ENCODE peak calls at places on chromosomes 12 and 14, in seven cellular contexts. A is body of pancreas, V is tibial nerve, M is transverse colon, X is esophagus squamous epithelium, I is IMR-90, H is spleen. T is an unnamed sample.

GRCh38 chr12:56152756-56153137 is 360 bp downstream of the MYL6B start:
- DNase-seq in A (no peak), V (no peak), M (no peak), X (no peak), I (no peak), H (no peak), T (no peak)

GRCh38 chr12:48489012-48489411 is 6.7 kb downstream of the C12orf54 start:
- DNase-seq in A (no peak), V (no peak), M (no peak), X (no peak), I (peak), H (no peak), T (no peak)

GRCh38 chr14:96178674-96179321 is 25.8 kb upstream of the BDKRB2 start:
- DNase-seq in A (no peak), V (no peak), M (no peak), X (no peak), I (peak), H (peak), T (no peak)

GRCh38 chr14:101875726-101876268 is 88.6 kb upstream of the DYNC1H1 start:
- DNase-seq in A (no peak), V (no peak), M (no peak), X (no peak), I (no peak), H (no peak), T (no peak)

GRCh38 chr12:113002155-113002554 is 23.8 kb downstream of the OAS2 start:
- DNase-seq in A (peak), V (no peak), M (no peak), X (no peak), I (no peak), H (no peak), T (peak)

GRCh38 chr12:48973992-48974673 is 2.6 kb upstream of the WNT10B start:
- DNase-seq in A (peak), V (peak), M (no peak), X (no peak), I (peak), H (no peak), T (no peak)

GRCh38 chr12:94956936-94957464 is 46.5 kb downstream of the NDUFA12 start:
- DNase-seq in A (no peak), V (no peak), M (no peak), X (no peak), I (peak), H (no peak), T (no peak)

GRCh38 chr14:68231832-68232642 is 412.5 kb downstream of the RAD51B start:
- DNase-seq in A (no peak), V (no peak), M (no peak), X (no peak), I (peak), H (no peak), T (no peak)

GRCh38 chr14:51228890-51229289 is 11.2 kb upstream of the TMX1 start:
- DNase-seq in A (no peak), V (no peak), M (no peak), X (no peak), I (no peak), H (no peak), T (no peak)

GRCh38 chr12:64781374-64782029 is 22.3 kb upstream of the GNS start:
- DNase-seq in A (peak), V (no peak), M (no peak), X (no peak), I (no peak), H (peak), T (no peak)

GRCh38 chr12:105744659-105745058 is 394.1 kb downstream of the NUAK1 start:
- DNase-seq in A (no peak), V (no peak), M (no peak), X (no peak), I (no peak), H (no peak), T (no peak)

GRCh38 chr12:24425601-24425970 is 476.1 kb upstream of the SOX5 start:
- DNase-seq in A (no peak), V (no peak), M (no peak), X (no peak), I (peak), H (no peak), T (no peak)

GRCh38 chr14:25009891-25010290 is 40.1 kb downstream of the STXBP6 start:
- DNase-seq in A (no peak), V (no peak), M (no peak), X (no peak), I (peak), H (no peak), T (no peak)

GRCh38 chr12:130242506-130242905 is 80.2 kb downstream of the FZD10 start:
- DNase-seq in A (no peak), V (no peak), M (no peak), X (no peak), I (no peak), H (no peak), T (no peak)

GRCh38 chr14:32724864-32725550 is 213.7 kb upstream of the NPAS3 start:
- DNase-seq in A (no peak), V (no peak), M (no peak), X (no peak), I (peak), H (no peak), T (no peak)

GRCh38 chr12:64900540-64900939 is 76.1 kb downstream of the TBC1D30 start:
- DNase-seq in A (no peak), V (no peak), M (no peak), X (no peak), I (peak), H (no peak), T (no peak)

GRCh38 chr14:104978774-104979691 is 859 bp upstream of the AHNAK2 start:
- DNase-seq in A (no peak), V (no peak), M (no peak), X (no peak), I (no peak), H (peak), T (no peak)

GRCh38 chr14:52068741-52069616 is at the start of gene NID2:
- DNase-seq in A (peak), V (peak), M (peak), X (no peak), I (peak), H (peak), T (no peak)

GRCh38 chr12:124646385-124647230 is 79.2 kb upstream of the NCOR2 start:
- DNase-seq in A (no peak), V (no peak), M (no peak), X (no peak), I (no peak), H (no peak), T (no peak)

GRCh38 chr14:100278702-100279101 is 27.5 kb downstream of the SLC25A29 start:
- DNase-seq in A (no peak), V (no peak), M (no peak), X (no peak), I (peak), H (no peak), T (no peak)

GRCh38 chr14:100279563-100279962 is 26.7 kb downstream of the SLC25A29 start:
- DNase-seq in A (no peak), V (no peak), M (no peak), X (no peak), I (no peak), H (no peak), T (no peak)

GRCh38 chr14:100281286-100282082 is 24.8 kb downstream of the SLC25A29 start:
- DNase-seq in A (no peak), V (no peak), M (no peak), X (no peak), I (no peak), H (no peak), T (no peak)

GRCh38 chr14:100282083-100282350 is 24.2 kb downstream of the SLC25A29 start:
- DNase-seq in A (no peak), V (no peak), M (no peak), X (no peak), I (no peak), H (no peak), T (no peak)

DNA sequence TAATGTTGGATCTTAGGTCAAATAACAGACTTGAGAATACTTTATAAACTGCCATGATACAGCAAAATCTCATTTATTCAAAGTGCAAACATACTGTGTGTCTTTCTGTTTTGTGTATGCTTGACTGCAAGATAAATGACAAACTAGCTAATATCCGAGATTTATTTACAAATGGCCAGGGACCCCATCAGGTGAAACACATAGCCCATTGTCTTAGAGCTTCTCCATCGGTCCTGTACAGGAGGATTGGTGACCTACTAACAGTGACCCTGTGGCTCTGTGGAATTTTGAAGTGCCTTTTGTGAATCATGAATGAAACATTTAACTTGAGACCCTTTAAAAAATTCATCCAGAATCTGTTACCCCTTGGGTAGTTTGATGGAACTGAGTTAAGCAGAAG is 27.1 kb downstream of the SLC25A29 start:
- DNase-seq in A (no peak), V (no peak), M (no peak), X (no peak), I (no peak), H (no peak), T (no peak)
- TF ChIP-seq CTCF in A (no peak), V (no peak), M (no peak), X (no peak), I (no peak), H (no peak), T (no peak)

DNA sequence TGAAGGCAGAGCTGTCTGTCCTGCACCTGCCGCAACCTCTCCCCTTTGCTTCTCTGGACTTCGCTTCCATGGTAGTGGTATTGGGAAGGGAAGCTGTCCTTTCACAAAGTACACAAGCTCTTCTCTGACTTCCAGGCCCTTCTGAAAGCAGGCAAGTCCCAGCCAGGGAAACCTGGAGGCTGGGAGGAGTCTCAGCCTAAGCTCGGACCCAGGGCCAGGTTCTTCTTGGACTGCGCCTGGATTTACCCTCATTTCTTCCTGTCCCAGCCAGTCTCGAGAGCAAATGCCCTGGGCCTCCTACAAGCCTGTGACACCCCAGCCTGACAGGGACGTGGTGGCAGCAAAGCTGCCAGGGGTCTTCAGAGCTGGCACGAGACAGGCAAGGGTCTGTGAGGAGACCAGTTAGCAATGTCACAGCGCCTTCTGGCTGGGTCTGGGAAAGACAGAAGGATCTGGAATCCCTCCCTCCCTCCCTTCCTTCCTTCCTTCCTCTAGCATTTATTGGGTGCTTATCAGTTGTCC is 22.4 kb downstream of the ISCA2 start:
- DNase-seq in A (no peak), V (no peak), M (no peak), X (no peak), I (no peak), H (peak), T (no peak)
- TF ChIP-seq POLR2A in A (no peak), V (no peak), M (no peak), X (no peak), I (no peak), H (no peak), T (no peak)

GRCh38 chr12:13000616-13000934 is 510 bp upstream of the HEBP1 start:
- DNase-seq in A (no peak), V (no peak), M (no peak), X (no peak), I (no peak), H (no peak), T (peak)

GRCh38 chr12:12998248-12998647 is 1.8 kb downstream of the HEBP1 start:
- DNase-seq in A (no peak), V (no peak), M (no peak), X (no peak), I (no peak), H (no peak), T (no peak)

GRCh38 chr12:12999959-13000615 is at the start of gene HEBP1:
- DNase-seq in A (peak), V (peak), M (peak), X (peak), I (peak), H (peak), T (peak)

GRCh38 chr12:12997734-12998133 is 2.3 kb downstream of the HEBP1 start:
- DNase-seq in A (no peak), V (no peak), M (no peak), X (no peak), I (no peak), H (no peak), T (no peak)

GRCh38 chr12:12999276-12999958 is 648 bp downstream of the HEBP1 start:
- DNase-seq in A (no peak), V (no peak), M (peak), X (no peak), I (no peak), H (no peak), T (no peak)
- TF ChIP-seq CTCF in A (no peak), V (no peak), M (no peak), X (no peak), I (no peak), H (no peak), T (no peak)

GRCh38 chr14:50038398-50039119 is 77.8 kb downstream of the VCPKMT start:
- DNase-seq in A (no peak), V (no peak), M (no peak), X (no peak), I (peak), H (no peak), T (no peak)
- TF ChIP-seq POLR2A in A (no peak), V (no peak), M (no peak), X (no peak), I (no peak), H (no peak), T (no peak)

DNA sequence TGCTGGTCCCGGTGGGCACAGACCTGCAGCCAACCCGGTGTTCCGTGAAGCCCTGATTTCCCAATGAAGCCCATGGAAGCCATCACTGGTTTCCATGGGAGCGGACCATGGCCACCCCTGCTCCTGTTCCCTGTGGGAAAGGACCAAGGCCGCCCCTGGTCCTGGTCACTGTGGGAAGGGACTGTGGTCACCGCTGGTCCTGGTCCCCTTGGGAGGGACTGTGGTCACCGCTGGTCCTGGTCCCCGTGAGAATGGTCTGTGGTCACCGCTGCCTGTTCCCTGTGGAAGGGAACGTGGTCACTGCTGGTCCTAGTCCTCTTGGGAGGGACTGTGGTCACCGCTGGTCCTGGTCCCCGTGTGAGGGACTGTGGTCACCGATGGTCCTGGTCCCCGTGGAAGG is 393 bp upstream of the GLT1D1 start:
- DNase-seq in A (no peak), V (no peak), M (no peak), X (no peak), I (no peak), H (peak), T (no peak)
- TF ChIP-seq CTCF in A (no peak), V (no peak), M (no peak), X (no peak), I (no peak), H (no peak), T (no peak)

GRCh38 chr12:104344682-104345081 is 41.1 kb downstream of the EID3 start:
- DNase-seq in A (no peak), V (no peak), M (no peak), X (no peak), I (no peak), H (no peak), T (no peak)

GRCh38 chr12:104347374-104348075 is 44.0 kb downstream of the EID3 start:
- DNase-seq in A (no peak), V (no peak), M (no peak), X (no peak), I (peak), H (no peak), T (no peak)

GRCh38 chr12:104342635-104343249 is 39.2 kb downstream of the EID3 start:
- DNase-seq in A (no peak), V (no peak), M (no peak), X (no peak), I (no peak), H (no peak), T (no peak)

GRCh38 chr12:104348283-104348993 is 44.9 kb downstream of the EID3 start:
- DNase-seq in A (no peak), V (no peak), M (no peak), X (no peak), I (no peak), H (no peak), T (no peak)

DNA sequence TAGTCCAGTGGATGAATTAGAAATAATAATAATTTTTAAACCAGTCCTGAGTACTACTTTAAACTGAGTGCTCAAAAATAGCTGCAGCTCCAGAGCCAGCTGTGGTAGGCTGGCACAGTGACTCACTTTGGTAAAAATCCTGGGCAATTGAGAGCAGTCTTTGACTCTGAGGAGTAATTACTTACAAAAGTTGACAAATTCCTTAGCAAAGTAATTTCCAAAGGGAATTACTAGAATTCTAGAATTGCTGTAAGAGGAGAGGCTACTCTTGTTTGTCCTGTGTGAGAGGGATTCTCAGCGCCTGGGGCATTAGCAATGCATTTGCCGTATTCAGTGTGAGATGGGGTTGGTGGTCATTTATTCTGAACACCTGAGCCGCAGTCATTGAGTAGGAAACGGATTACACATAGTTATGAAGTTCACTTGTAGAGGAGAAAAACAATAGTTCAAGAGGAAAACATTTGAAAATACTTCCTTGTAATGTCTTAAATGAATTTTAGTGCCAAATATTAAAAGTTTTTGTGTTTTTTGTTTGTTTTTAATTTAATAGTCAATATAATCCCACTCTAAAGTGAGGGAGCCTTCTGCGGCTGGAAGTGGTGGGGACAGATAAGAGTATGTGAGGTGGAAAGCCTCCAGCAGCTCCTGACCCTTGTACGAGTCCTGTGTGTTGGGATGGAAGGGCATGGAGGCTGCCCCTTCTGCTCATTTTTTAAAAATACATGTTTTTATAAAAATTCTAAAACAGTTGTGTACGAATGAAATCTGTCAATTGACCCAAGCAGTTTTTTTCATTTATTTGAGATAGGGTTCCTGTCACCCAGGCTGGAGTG is 41.9 kb downstream of the EID3 start:
- DNase-seq in A (no peak), V (no peak), M (no peak), X (no peak), I (no peak), H (no peak), T (no peak)
- TF ChIP-seq POLR2A in A (no peak), V (no peak), M (no peak), X (no peak), I (no peak), H (no peak), T (no peak)

T was measured in HCT116.